ENCODE peak calls at places on chromosomes 4 and X, in nine cellular contexts. B is SK-N-SH, N is MM.1S, V is PC-3, U is neural progenitor cell, O is HCT116, G is GM23338, K is OCI-LY7, M is hepatocyte. Q is an unnamed sample.

GRCh38 chrX:133859860-133860259 is 125.5 kb downstream of the GPC3 start:
- DNase-seq in B (no peak), N (no peak), V (no peak), U (no peak), O (no peak), G (no peak), K (no peak), M (no peak), Q (peak)

GRCh38 chrX:71214604-71215334 is 8.3 kb upstream of the GJB1 start:
- DNase-seq in B (no peak), N (no peak), V (no peak), U (no peak), O (no peak), G (no peak), K (no peak), M (peak), Q (no peak)

GRCh38 chr4:7034262-7035081 is 8.7 kb upstream of the TADA2B start:
- DNase-seq in B (no peak), N (no peak), V (peak), U (peak), O (no peak), G (peak), K (no peak), M (peak), Q (peak)

GRCh38 chr4:33060873-33061542 is 2340.8 kb downstream of the PCDH7 start:
- DNase-seq in B (peak), N (peak), V (peak), U (peak), O (peak), G (peak), K (peak), M (peak), Q (peak)

GRCh38 chr4:6008766-6009385 is 9.4 kb downstream of the C4orf50 start:
- DNase-seq in B (no peak), N (no peak), V (no peak), U (no peak), O (no peak), G (no peak), K (no peak), M (no peak), Q (no peak)

GRCh38 chr4:175986-176385 is 51.7 kb downstream of the ZNF718 start:
- DNase-seq in B (no peak), N (no peak), V (no peak), U (no peak), O (no peak), G (no peak), K (no peak), M (no peak), Q (no peak)

GRCh38 chr4:122700178-122700725 is 32.3 kb upstream of the BBS12 start:
- DNase-seq in B (peak), N (no peak), V (peak), U (no peak), O (peak), G (peak), K (no peak), M (peak), Q (peak)

GRCh38 chr4:109078724-109079123 is 223.7 kb downstream of the COL25A1 start:
- DNase-seq in B (no peak), N (no peak), V (no peak), U (no peak), O (no peak), G (no peak), K (no peak), M (no peak), Q (peak)

GRCh38 chr4:52110171-52110570 is 59.1 kb downstream of the SPATA18 start:
- DNase-seq in B (no peak), N (no peak), V (no peak), U (no peak), O (no peak), G (no peak), K (no peak), M (no peak), Q (peak)

GRCh38 chr4:40448875-40449274 is 113.7 kb downstream of the CHRNA9 start:
- DNase-seq in B (no peak), N (no peak), V (peak), U (no peak), O (no peak), G (no peak), K (no peak), M (peak), Q (no peak)

GRCh38 chr4:113636438-113636818 is 125.1 kb downstream of the CAMK2D start:
- DNase-seq in B (no peak), N (no peak), V (peak), U (no peak), O (no peak), G (peak), K (peak), M (no peak), Q (no peak)

GRCh38 chr4:175614880-175615279 is 197.2 kb downstream of the GPM6A start:
- DNase-seq in B (no peak), N (no peak), V (no peak), U (no peak), O (no peak), G (no peak), K (no peak), M (no peak), Q (no peak)

GRCh38 chrX:71366674-71367256 is 608 bp downstream of the TAF1 start:
- DNase-seq in B (peak), N (peak), V (no peak), U (peak), O (no peak), G (peak), K (peak), M (peak), Q (peak)

GRCh38 chr4:75895744-75896314 is 6.4 kb downstream of the PPEF2 start:
- DNase-seq in B (peak), N (peak), V (peak), U (peak), O (peak), G (peak), K (peak), M (peak), Q (peak)

GRCh38 chrX:39936886-39937770 is 160.6 kb downstream of the BCOR start:
- DNase-seq in B (no peak), N (peak), V (no peak), U (no peak), O (no peak), G (no peak), K (no peak), M (no peak), Q (no peak)

GRCh38 chr4:146153964-146154536 is 21.5 kb upstream of the LSM6 start:
- DNase-seq in B (no peak), N (no peak), V (no peak), U (no peak), O (no peak), G (no peak), K (no peak), M (no peak), Q (no peak)

GRCh38 chr4:147174561-147174960 is 228.9 kb upstream of the TTC29 start:
- DNase-seq in B (no peak), N (no peak), V (no peak), U (no peak), O (no peak), G (no peak), K (no peak), M (no peak), Q (no peak)

GRCh38 chr4:2836391-2836859 is 7.2 kb upstream of the ADD1 start:
- DNase-seq in B (no peak), N (no peak), V (no peak), U (no peak), O (no peak), G (no peak), K (no peak), M (peak), Q (no peak)

GRCh38 chr4:82201805-82202636 is 171.8 kb downstream of the HNRNPD start:
- DNase-seq in B (peak), N (peak), V (peak), U (peak), O (peak), G (peak), K (peak), M (peak), Q (peak)

GRCh38 chr4:125085-125820 is 952 bp downstream of the ZNF718 start:
- DNase-seq in B (no peak), N (no peak), V (peak), U (peak), O (no peak), G (peak), K (peak), M (peak), Q (peak)

GRCh38 chr4:137212601-137213000 is 319.7 kb downstream of the PCDH18 start:
- DNase-seq in B (no peak), N (no peak), V (no peak), U (peak), O (no peak), G (no peak), K (no peak), M (no peak), Q (no peak)

GRCh38 chrX:39204945-39205344 is 403.7 kb downstream of the MID1IP1 start:
- DNase-seq in B (no peak), N (no peak), V (no peak), U (no peak), O (no peak), G (no peak), K (no peak), M (no peak), Q (no peak)

GRCh38 chrX:40170830-40171512 is 73.2 kb upstream of the BCOR start:
- DNase-seq in B (no peak), N (no peak), V (peak), U (peak), O (no peak), G (peak), K (peak), M (peak), Q (peak)

GRCh38 chrX:9492901-9493300 is 28.0 kb downstream of the TBL1X start:
- DNase-seq in B (no peak), N (no peak), V (no peak), U (no peak), O (no peak), G (no peak), K (no peak), M (peak), Q (no peak)

GRCh38 chrX:71222929-71223328 is at the start of gene GJB1:
- DNase-seq in B (no peak), N (no peak), V (no peak), U (no peak), O (no peak), G (no peak), K (no peak), M (no peak), Q (no peak)

GRCh38 chr4:106615407-106615945 is 246.9 kb upstream of the GIMD1 start:
- DNase-seq in B (no peak), N (no peak), V (no peak), U (no peak), O (no peak), G (no peak), K (no peak), M (no peak), Q (no peak)

DNA sequence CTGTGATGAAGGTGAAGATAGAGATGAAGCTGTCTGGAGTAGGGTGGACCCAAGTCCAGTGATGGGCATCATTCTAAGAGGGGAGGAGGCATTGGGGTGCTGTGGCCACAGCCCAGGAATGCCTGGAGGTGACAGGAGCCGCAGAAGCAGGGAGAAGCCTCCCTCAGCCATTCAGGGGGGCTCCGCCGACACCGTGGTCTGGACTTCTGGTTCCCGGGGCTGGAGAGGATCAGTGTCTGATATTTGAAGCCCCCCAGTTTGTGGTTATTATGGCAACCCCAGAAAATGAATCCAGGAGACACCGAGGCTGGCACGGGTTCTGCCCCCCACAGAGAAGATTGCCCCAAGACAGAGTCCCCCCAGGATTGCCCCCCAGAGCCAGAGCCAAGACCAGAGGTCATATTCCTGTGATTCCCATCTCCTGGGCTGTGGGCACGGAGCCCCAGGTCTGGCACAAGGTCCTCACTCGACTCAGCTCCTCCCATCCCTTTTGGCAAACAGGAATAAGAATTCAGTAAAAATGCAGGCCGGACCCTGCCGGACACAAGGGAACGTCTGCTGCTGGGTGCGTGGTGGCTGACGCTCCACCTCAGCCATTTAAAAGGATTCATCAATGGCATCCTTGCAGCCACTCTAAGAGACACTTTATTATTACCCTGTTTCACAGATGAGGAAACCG is 116.6 kb downstream of the CPZ start:
- DNase-seq in B (peak), N (no peak), V (no peak), U (no peak), O (no peak), G (no peak), K (no peak), M (no peak), Q (no peak)
- TF ChIP-seq EZH2phosphoT487 in B (no peak), N (no peak), V (no peak), U (no peak), O (no peak), G (no peak), K (no peak), M (no peak), Q (no peak)

GRCh38 chrX:119673336-119673735 is 19.6 kb downstream of the SEPTIN6 start:
- DNase-seq in B (no peak), N (no peak), V (no peak), U (no peak), O (no peak), G (no peak), K (no peak), M (no peak), Q (no peak)

GRCh38 chrX:119677654-119677981 is 15.3 kb downstream of the SEPTIN6 start:
- DNase-seq in B (no peak), N (no peak), V (no peak), U (no peak), O (no peak), G (no peak), K (peak), M (no peak), Q (no peak)

GRCh38 chrX:119672252-119672825 is 20.6 kb downstream of the SEPTIN6 start:
- DNase-seq in B (peak), N (no peak), V (peak), U (no peak), O (no peak), G (no peak), K (no peak), M (no peak), Q (no peak)

GRCh38 chrX:119682019-119682989 is 10.7 kb downstream of the SEPTIN6 start:
- DNase-seq in B (no peak), N (peak), V (no peak), U (no peak), O (no peak), G (no peak), K (peak), M (no peak), Q (no peak)

GRCh38 chrX:119676949-119677653 is 15.9 kb downstream of the SEPTIN6 start:
- DNase-seq in B (no peak), N (no peak), V (no peak), U (no peak), O (no peak), G (no peak), K (no peak), M (no peak), Q (no peak)
- TF ChIP-seq EZH2phosphoT487 in B (no peak), N (no peak), V (no peak), U (no peak), O (no peak), G (no peak), K (no peak), M (no peak), Q (no peak)

DNA sequence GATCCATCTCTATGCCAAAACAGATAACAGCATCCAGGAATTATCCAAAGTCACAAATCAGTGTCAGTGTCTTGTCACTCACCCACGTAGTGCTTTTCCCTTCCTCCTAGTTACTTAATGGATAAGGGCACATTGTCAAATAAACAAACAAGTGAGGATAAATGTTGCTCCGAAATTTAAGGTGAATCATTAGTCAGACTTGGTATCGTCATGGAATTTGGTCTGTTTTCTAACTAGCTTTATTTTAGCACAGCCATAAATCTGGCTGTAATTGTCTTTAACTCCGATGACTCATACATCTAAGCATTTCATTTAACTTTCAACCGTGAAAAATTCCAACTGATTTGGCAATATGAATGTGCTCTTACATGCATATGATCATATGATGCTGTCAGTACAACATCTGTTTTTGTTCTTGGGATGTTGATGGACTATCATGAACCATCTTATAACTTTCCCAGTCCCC is 83.3 kb downstream of the SNCA start:
- DNase-seq in B (peak), N (no peak), V (peak), U (no peak), O (peak), G (no peak), K (no peak), M (peak), Q (peak)
- TF ChIP-seq EZH2phosphoT487 in B (no peak), N (no peak), V (no peak), U (no peak), O (no peak), G (no peak), K (no peak), M (no peak), Q (peak)

DNA sequence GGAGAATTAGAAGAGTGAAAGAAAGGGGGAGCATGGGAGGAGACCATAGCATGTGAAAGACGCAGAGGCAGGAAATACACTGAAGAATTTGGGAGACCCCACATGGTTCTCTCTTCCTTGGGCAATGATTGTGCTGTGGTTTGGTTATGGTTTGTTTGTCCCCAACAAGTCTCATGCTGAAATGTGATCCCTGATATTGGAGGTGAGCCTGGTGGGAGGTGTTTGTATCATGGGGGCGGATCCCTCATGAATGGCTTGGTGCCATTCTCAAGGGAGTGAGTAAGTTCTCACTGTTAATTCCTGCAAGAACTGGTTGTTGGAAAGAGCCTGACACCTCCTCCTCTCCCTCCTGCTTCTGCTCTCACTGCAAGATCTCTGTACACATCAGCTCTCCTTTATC is 78.6 kb upstream of the RAI2 start:
- DNase-seq in B (no peak), N (no peak), V (peak), U (no peak), O (no peak), G (no peak), K (no peak), M (no peak), Q (no peak)
- TF ChIP-seq EZH2phosphoT487 in B (no peak), N (no peak), V (no peak), U (no peak), O (no peak), G (no peak), K (no peak), M (no peak), Q (no peak)

GRCh38 chr4:150236626-150237025 is 158.4 kb downstream of the DCLK2 start:
- DNase-seq in B (no peak), N (no peak), V (peak), U (no peak), O (no peak), G (no peak), K (no peak), M (no peak), Q (peak)

GRCh38 chr4:150235795-150236385 is 157.6 kb downstream of the DCLK2 start:
- DNase-seq in B (no peak), N (no peak), V (no peak), U (no peak), O (no peak), G (no peak), K (no peak), M (no peak), Q (no peak)

GRCh38 chr4:150235317-150235716 is 157.1 kb downstream of the DCLK2 start:
- DNase-seq in B (no peak), N (no peak), V (no peak), U (no peak), O (no peak), G (peak), K (no peak), M (no peak), Q (no peak)

GRCh38 chr4:150238591-150238990 is 160.3 kb downstream of the DCLK2 start:
- DNase-seq in B (no peak), N (no peak), V (no peak), U (no peak), O (no peak), G (no peak), K (no peak), M (no peak), Q (no peak)

DNA sequence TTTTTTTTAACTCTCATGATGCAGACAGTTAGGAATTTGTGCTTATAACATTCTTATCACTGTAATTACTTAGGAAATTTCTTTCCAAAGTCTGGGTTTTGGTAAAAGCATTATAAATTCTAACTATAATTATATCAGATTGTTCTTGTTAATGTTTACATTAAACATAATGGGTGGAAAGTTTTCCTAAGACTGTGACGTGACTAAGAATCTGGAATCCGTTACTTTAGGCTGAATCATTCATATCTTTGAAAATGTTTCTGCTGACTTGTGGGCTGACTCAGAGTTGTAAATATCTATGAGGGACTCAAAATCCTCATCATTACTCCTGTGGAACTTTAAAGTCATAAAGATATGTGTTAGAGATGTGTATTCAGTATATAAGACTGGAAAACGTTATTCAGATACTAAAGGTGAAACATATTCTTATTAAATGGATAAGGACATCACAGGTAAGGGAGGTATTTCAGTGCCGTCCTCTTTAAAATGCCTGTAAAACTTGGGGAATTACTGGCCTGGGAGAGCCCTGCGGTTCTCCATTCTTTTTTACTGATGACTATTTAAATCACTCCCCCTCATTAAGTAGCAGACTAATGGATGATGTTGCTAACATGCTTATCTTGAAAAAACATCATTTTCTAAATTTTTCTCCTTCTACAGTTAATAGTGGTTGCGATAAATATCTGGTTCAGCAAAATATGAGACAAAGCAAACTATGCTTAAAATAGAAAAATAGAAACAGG is 159.0 kb downstream of the DCLK2 start:
- DNase-seq in B (no peak), N (no peak), V (peak), U (no peak), O (peak), G (no peak), K (no peak), M (peak), Q (peak)
- TF ChIP-seq EZH2phosphoT487 in B (no peak), N (no peak), V (no peak), U (no peak), O (no peak), G (no peak), K (no peak), M (no peak), Q (peak)

GRCh38 chrX:118977424-118977823 is 3.0 kb downstream of the LONRF3 start:
- DNase-seq in B (no peak), N (no peak), V (no peak), U (no peak), O (no peak), G (no peak), K (no peak), M (no peak), Q (no peak)
- TF ChIP-seq EZH2phosphoT487 in B (no peak), N (no peak), V (no peak), U (no peak), O (no peak), G (no peak), K (no peak), M (no peak), Q (no peak)

Q was measured in GM23248.